ENCODE peak calls at places on chromosomes 2 and 18, in ten cellular contexts. I is caudate nucleus, N is colonic mucosa, S is fibroblast of lung, F is B cell, H is tibial artery, T is uterus, Y is NCI-H1436, E is NCI-H510A treated with DMSO at 0.1 percent for 48 hours, B is anterior cingulate cortex. L is an unnamed sample.

GRCh38 chr2:18104583-18105224 is 226.2 kb downstream of the KCNS3 start:
- DNase-seq in B (no peak), N (no peak), F (no peak), T (no peak), E (no peak), H (no peak), S (no peak), Y (no peak), I (no peak), L (no peak)

GRCh38 chr2:166518634-166519390 is 24.8 kb upstream of the SCN7A start:
- DNase-seq in E (no peak), S (peak; percentile 11), I (no peak), F (no peak), Y (no peak), N (no peak), B (no peak), H (no peak), T (no peak), L (no peak)

GRCh38 chr2:209974566-209974965 is 27.9 kb upstream of the RPE start:
- DNase-seq in F (no peak), Y (no peak), N (no peak), T (no peak), B (no peak), S (no peak), E (no peak), H (no peak), I (no peak), L (no peak)

GRCh38 chr2:124323321-124323720 is 298.2 kb downstream of the CNTNAP5 start:
- DNase-seq in I (no peak), Y (no peak), S (peak; percentile 0), B (no peak), F (no peak), E (no peak), N (no peak), H (no peak), T (no peak), L (no peak)

GRCh38 chr2:6866239-6866745 is 585 bp upstream of the CMPK2 start:
- DNase-seq in I (no peak), S (peak; percentile 32), H (no peak), Y (no peak), N (peak; percentile 50), B (no peak), E (peak; percentile 86), T (peak; percentile 37), F (peak; percentile 23), L (peak; percentile 38)

GRCh38 chr2:85447222-85447585 is 28.7 kb downstream of the SH2D6 start:
- DNase-seq in T (no peak), S (no peak), Y (no peak), I (no peak), B (peak; percentile 27), E (no peak), N (no peak), H (no peak), F (no peak), L (no peak)

GRCh38 chr18:43571078-43571689 is 293.9 kb upstream of the SYT4 start:
- DNase-seq in Y (peak; percentile 59), T (peak; percentile 33), F (peak; percentile 26), S (peak; percentile 25), I (no peak), N (peak; percentile 28), E (peak; percentile 68), H (no peak), B (no peak), L (no peak)

GRCh38 chr2:33020883-33021282 is 74.1 kb downstream of the LTBP1 start:
- DNase-seq in Y (no peak), B (no peak), F (no peak), I (no peak), N (no peak), H (no peak), E (no peak), S (no peak), T (no peak), L (no peak)

GRCh38 chr2:74267068-74267467 is 68.7 kb downstream of the MTHFD2 start:
- DNase-seq in T (no peak), N (peak; percentile 83), I (no peak), Y (peak; percentile 47), E (peak; percentile 58), B (no peak), H (no peak), F (peak; percentile 13), S (no peak), L (peak; percentile 70)

GRCh38 chr2:174673876-174674275 is 76.3 kb upstream of the WIPF1 start:
- DNase-seq in I (no peak), T (no peak), F (no peak), H (no peak), Y (no peak), B (no peak), S (peak; percentile 56), E (no peak), N (no peak), L (no peak)

GRCh38 chr2:61950133-61950560 is 44.7 kb downstream of the COMMD1 start:
- DNase-seq in F (no peak), T (no peak), S (no peak), E (no peak), Y (no peak), H (no peak), N (no peak), I (no peak), B (no peak), L (no peak)

GRCh38 chr2:166180951-166181812 is 53.4 kb upstream of the SCN1A start:
- DNase-seq in B (no peak), F (peak; percentile 17), I (no peak), H (no peak), T (no peak), S (peak; percentile 38), Y (peak; percentile 56), E (peak; percentile 61), N (peak; percentile 45), L (peak; percentile 44)

GRCh38 chr2:37201766-37202165 is 5.5 kb downstream of the CEBPZOS start:
- DNase-seq in Y (no peak), N (no peak), I (no peak), E (no peak), F (no peak), H (no peak), B (no peak), S (peak; percentile 70), T (no peak), L (no peak)

GRCh38 chr2:40220177-40220925 is 231.5 kb downstream of the SLC8A1 start:
- DNase-seq in H (no peak), F (no peak), S (peak; percentile 65), B (no peak), I (no peak), T (peak; percentile 79), E (no peak), N (peak; percentile 27), Y (no peak), L (no peak)

GRCh38 chr2:177254433-177255226 is 9.9 kb downstream of the NFE2L2 start:
- DNase-seq in H (no peak), E (no peak), I (peak; percentile 27), B (peak; percentile 7), T (no peak), S (peak; percentile 59), F (peak; percentile 30), N (peak; percentile 87), Y (no peak), L (no peak)

L was measured in GM10248.